ENCODE peak calls at places on chromosomes 16 and 17, in eight cellular contexts. J, S, P, R, M, A, F and Y are unnamed samples.
A peak's percentile ranks its signal among the peaks of the same experiment; 100 is the strongest.

GRCh38 chr17:7330099-7331015 is 1.2 kb upstream of the NEURL4 start:
- DNase-seq in J (peak; percentile 92), S (peak; percentile 93), P (peak; percentile 86), R (peak; percentile 81), M (peak; percentile 79), A (no peak), F (peak; percentile 84), Y (peak; percentile 86)

GRCh38 chr16:35752012-35752772 is 2292.8 kb downstream of the TP53TG3F start:
- DNase-seq in J (no peak), S (no peak), P (no peak), R (peak; percentile 22), M (no peak), A (no peak), F (no peak), Y (no peak)

GRCh38 chr17:79075433-79075805 is 795 bp downstream of the ENGASE start:
- DNase-seq in J (no peak), S (peak; percentile 22), P (no peak), R (no peak), M (no peak), A (no peak), F (no peak), Y (peak; percentile 21)

GRCh38 chr16:1096164-1097082 is at the start of gene C1QTNF8:
- DNase-seq in J (no peak), S (no peak), P (no peak), R (no peak), M (no peak), A (no peak), F (no peak), Y (no peak)

GRCh38 chr16:87968541-87968940 is 17.3 kb downstream of the BANP start:
- DNase-seq in J (no peak), S (no peak), P (no peak), R (no peak), M (peak; percentile 53), A (no peak), F (no peak), Y (no peak)

GRCh38 chr16:2161911-2162310 is 6.3 kb downstream of the TRAF7 start:
- DNase-seq in J (no peak), S (no peak), P (no peak), R (no peak), M (no peak), A (no peak), F (no peak), Y (no peak)

GRCh38 chr16:27245276-27246231 is 23.0 kb downstream of the NSMCE1 start:
- DNase-seq in J (no peak), S (peak; percentile 96), P (no peak), R (no peak), M (peak; percentile 97), A (no peak), F (no peak), Y (no peak)

GRCh38 chr17:9645858-9646555 is 690 bp downstream of the USP43 start:
- DNase-seq in J (peak; percentile 73), S (peak; percentile 50), P (peak; percentile 71), R (peak; percentile 65), M (no peak), A (no peak), F (peak; percentile 71), Y (no peak)

GRCh38 chr16:79099701-79100100 is 500.8 kb downstream of the MAF start:
- DNase-seq in J (no peak), S (no peak), P (no peak), R (no peak), M (no peak), A (no peak), F (no peak), Y (no peak)

GRCh38 chr17:1563786-1564613 is 1.4 kb upstream of the PITPNA start:
- DNase-seq in J (no peak), S (no peak), P (no peak), R (no peak), M (no peak), A (no peak), F (no peak), Y (no peak)

GRCh38 chr16:85927938-85928337 is 29.0 kb downstream of the IRF8 start:
- DNase-seq in J (no peak), S (peak; percentile 17), P (no peak), R (no peak), M (no peak), A (no peak), F (no peak), Y (no peak)

DNA sequence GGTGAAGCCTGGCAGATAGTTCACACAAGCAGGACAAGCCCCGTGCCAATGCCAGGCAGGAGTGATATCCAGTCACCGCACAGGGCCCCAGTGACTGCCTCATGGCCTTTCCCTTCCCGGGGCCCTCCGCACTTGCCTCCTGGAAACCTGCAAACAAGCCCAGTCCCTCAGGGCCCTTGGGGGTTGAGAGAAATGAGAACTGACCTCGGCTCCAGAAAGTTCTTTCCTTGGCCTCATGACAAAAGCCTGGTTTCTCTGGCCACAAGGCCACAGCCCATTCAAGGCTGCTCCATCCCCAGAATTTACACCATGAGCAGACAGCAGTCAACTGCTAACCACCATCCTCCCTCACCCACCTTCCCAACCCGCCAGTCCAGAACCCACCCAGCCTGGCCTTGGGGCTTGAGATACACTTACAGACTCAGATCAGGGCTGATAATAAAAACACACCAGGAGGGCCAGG is 77.6 kb downstream of the CCDC182 start:
- DNase-seq in J (no peak), S (no peak), P (no peak), R (no peak), M (no peak), A (no peak), F (peak; percentile 56), Y (peak; percentile 2)
- H3K27ac ChIP-seq in J (no peak overlapping the region), S (no peak overlapping the region), P (no peak overlapping the region), R (no peak overlapping the region), M (no peak overlapping the region), A (no peak overlapping the region), F (no peak overlapping the region), Y (peak overlapping the region; percentile 62)

DNA sequence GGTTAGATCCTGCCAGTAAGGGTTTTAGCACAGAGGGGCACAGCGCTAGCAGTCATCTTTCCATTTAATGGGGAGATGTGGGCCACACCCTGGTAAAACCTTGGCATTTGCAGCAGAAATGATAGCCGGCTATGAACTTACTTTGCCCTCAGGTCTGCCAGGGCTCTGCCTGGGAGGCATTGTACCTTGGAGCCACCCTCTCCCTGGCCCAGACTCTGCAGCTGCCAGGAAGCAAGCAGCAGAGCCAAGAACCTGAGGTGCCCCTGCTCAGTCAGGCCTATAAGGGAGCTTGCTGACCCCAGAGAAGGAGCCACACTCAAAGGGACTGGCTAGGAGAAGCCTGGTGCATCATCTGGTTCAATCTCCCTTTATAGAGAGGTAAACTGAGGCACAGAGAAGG is 23.7 kb upstream of the PHF12 start:
- DNase-seq in J (no peak), S (no peak), P (no peak), R (no peak), M (no peak), A (no peak), F (no peak), Y (no peak)
- H3K27ac ChIP-seq in J (no peak overlapping the region), S (no peak overlapping the region), P (peak overlapping the region; percentile 79), R (no peak overlapping the region), M (no peak overlapping the region), A (no peak overlapping the region), F (no peak overlapping the region), Y (no peak overlapping the region)

GRCh38 chr16:50767197-50767596 is 25.3 kb downstream of the CYLD start:
- DNase-seq in J (no peak), S (no peak), P (no peak), R (no peak), M (no peak), A (no peak), F (no peak), Y (no peak)

GRCh38 chr16:50774960-50775359 is 33.1 kb downstream of the CYLD start:
- DNase-seq in J (no peak), S (no peak), P (no peak), R (no peak), M (no peak), A (no peak), F (no peak), Y (no peak)

GRCh38 chr16:50774405-50774804 is 32.5 kb downstream of the CYLD start:
- DNase-seq in J (no peak), S (no peak), P (no peak), R (no peak), M (no peak), A (no peak), F (no peak), Y (no peak)

GRCh38 chr16:50776042-50776441 is 34.2 kb downstream of the CYLD start:
- DNase-seq in J (no peak), S (no peak), P (no peak), R (no peak), M (no peak), A (no peak), F (no peak), Y (no peak)

DNA sequence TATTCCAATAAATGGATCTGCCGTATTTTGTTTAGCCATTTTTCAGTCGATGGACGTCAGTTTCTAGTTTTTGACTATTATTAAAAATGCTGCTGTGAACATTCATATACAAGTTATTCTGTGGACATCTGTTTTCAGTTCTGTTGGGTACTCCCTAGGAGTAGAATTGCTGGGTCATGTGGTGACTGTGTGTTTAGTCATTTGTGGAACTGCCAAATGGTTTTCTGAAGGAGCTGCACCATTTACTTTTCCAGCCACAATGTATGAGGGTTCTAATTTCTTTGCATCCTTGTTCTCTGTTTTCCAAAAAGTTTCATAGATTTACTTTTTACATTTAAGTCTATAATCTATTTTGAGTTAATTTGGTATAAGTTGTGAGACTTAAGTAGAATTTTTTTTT is 29.5 kb downstream of the CYLD start:
- DNase-seq in J (no peak), S (no peak), P (no peak), R (no peak), M (peak; percentile 40), A (no peak), F (no peak), Y (no peak)
- H3K27ac ChIP-seq in J (no peak overlapping the region), S (no peak overlapping the region), P (no peak overlapping the region), R (no peak overlapping the region), M (no peak overlapping the region), A (no peak overlapping the region), F (no peak overlapping the region), Y (no peak overlapping the region)

GRCh38 chr17:66831383-66832220 is 3.3 kb upstream of the CACNG5 start:
- DNase-seq in J (no peak), S (no peak), P (no peak), R (no peak), M (no peak), A (no peak), F (no peak), Y (no peak)
- H3K27ac ChIP-seq in J (no peak overlapping the region), S (no peak overlapping the region), P (no peak overlapping the region), R (no peak overlapping the region), M (no peak overlapping the region), A (no peak overlapping the region), F (no peak overlapping the region), Y (no peak overlapping the region)

GRCh38 chr16:8376858-8377257 is 213.5 kb downstream of the TMEM114 start:
- DNase-seq in J (no peak), S (no peak), P (no peak), R (no peak), M (no peak), A (no peak), F (no peak), Y (no peak)
- H3K27ac ChIP-seq in J (no peak overlapping the region), S (no peak overlapping the region), P (no peak overlapping the region), R (no peak overlapping the region), M (no peak overlapping the region), A (no peak overlapping the region), F (no peak overlapping the region), Y (no peak overlapping the region)

DNA sequence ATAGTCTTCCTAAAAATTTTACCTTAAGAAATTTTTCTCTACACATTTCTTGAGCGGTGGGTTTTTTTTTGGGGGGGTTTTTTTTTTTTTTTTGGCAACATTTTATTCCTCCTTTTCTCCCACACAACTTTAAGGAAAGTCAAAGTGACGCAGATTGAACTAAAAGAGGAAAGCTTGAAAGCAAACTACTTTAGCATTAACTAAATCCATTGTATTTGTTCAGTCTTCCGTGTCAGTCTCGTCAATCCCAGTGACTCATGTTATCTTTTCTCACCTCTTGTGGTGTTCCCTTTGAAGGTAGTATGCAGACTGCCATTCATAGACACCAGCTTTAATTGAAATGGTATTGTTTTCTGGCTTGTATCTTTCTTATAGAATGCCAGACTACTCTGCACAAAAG is 39.3 kb downstream of the TADA2A start:
- DNase-seq in J (peak; percentile 86), S (no peak), P (no peak), R (no peak), M (no peak), A (no peak), F (no peak), Y (no peak)
- H3K27ac ChIP-seq in J (peak overlapping the region; percentile 57), S (peak overlapping the region; percentile 73), P (no peak overlapping the region), R (no peak overlapping the region), M (no peak overlapping the region), A (no peak overlapping the region), F (peak overlapping the region; percentile 54), Y (no peak overlapping the region)